ENCODE peak calls at places on chromosomes 2 and 18, in seven cellular contexts. Q is PC-3, H is K562, O is GM23338, Y is HCT116, N is hepatocyte, P is fibroblast of lung. E is an unnamed sample.

GRCh38 chr2:212939777-212940531 is 211.5 kb downstream of the IKZF2 start:
- DNase-seq in Q (peak; percentile 95), H (no peak), O (peak; percentile 46), Y (no peak), N (peak; percentile 78), P (no peak), E (no peak)

GRCh38 chr2:72572501-72572900 is 253.3 kb downstream of the EXOC6B start:
- DNase-seq in Q (no peak), H (no peak), O (no peak), Y (no peak), N (no peak), P (no peak), E (no peak)

GRCh38 chr2:590214-591175 is 86.7 kb downstream of the TMEM18 start:
- DNase-seq in Q (no peak), H (no peak), O (no peak), Y (no peak), N (no peak), P (no peak), E (no peak)

GRCh38 chr2:191013876-191014652 is at the start of gene STAT1:
- DNase-seq in Q (peak; percentile 94), H (peak; percentile 92), O (peak; percentile 94), Y (peak; percentile 65), N (peak; percentile 98), P (peak; percentile 90), E (peak; percentile 95)

GRCh38 chr2:216775043-216775453 is 79.7 kb upstream of the IGFBP5 start:
- DNase-seq in Q (peak; percentile 87), H (peak; percentile 68), O (no peak), Y (peak; percentile 4), N (peak; percentile 77), P (peak; percentile 96), E (no peak)

GRCh38 chr18:8801263-8801901 is 96.0 kb downstream of the MTCL1 start:
- DNase-seq in Q (peak; percentile 89), H (no peak), O (no peak), Y (no peak), N (peak; percentile 56), P (peak; percentile 94), E (no peak)

GRCh38 chr2:20184067-20184938 is 40.6 kb downstream of the SDC1 start:
- DNase-seq in Q (peak; percentile 93), H (no peak), O (no peak), Y (no peak), N (peak; percentile 73), P (peak; percentile 49), E (no peak)

GRCh38 chr2:197198890-197199289 is 111.7 kb downstream of the ANKRD44 start:
- DNase-seq in Q (no peak), H (no peak), O (no peak), Y (no peak), N (no peak), P (no peak), E (no peak)

GRCh38 chr18:25734336-25734735 is 356.1 kb downstream of the SS18 start:
- DNase-seq in Q (no peak), H (no peak), O (peak; percentile 67), Y (no peak), N (no peak), P (no peak), E (no peak)

GRCh38 chr2:168401048-168401556 is 55.0 kb upstream of the CERS6 start:
- DNase-seq in Q (no peak), H (no peak), O (no peak), Y (no peak), N (no peak), P (no peak), E (no peak)

GRCh38 chr18:49500136-49500921 is 13.3 kb upstream of the C18orf32 start:
- DNase-seq in Q (no peak), H (no peak), O (peak; percentile 42), Y (no peak), N (no peak), P (no peak), E (peak; percentile 60)

GRCh38 chr2:177816740-177817139 is 255.8 kb downstream of the PDE11A start:
- DNase-seq in Q (no peak), H (no peak), O (no peak), Y (no peak), N (no peak), P (no peak), E (no peak)

GRCh38 chr2:32425719-32426141 is 68.9 kb downstream of the BIRC6 start:
- DNase-seq in Q (no peak), H (no peak), O (peak; percentile 10), Y (no peak), N (no peak), P (peak; percentile 52), E (no peak)

GRCh38 chr2:226835420-226835795 is 446 bp upstream of the RHBDD1 start:
- DNase-seq in Q (peak; percentile 34), H (peak; percentile 76), O (peak; percentile 67), Y (no peak), N (peak; percentile 48), P (no peak), E (no peak)

GRCh38 chr2:195572894-195573293 is 84.1 kb upstream of the SLC39A10 start:
- DNase-seq in Q (no peak), H (no peak), O (no peak), Y (no peak), N (no peak), P (no peak), E (no peak)

GRCh38 chr2:46171441-46171953 is 125.7 kb upstream of the EPAS1 start:
- DNase-seq in Q (peak; percentile 83), H (no peak), O (no peak), Y (peak; percentile 24), N (peak; percentile 53), P (peak; percentile 92), E (no peak)

GRCh38 chr2:109497911-109498870 is 115.6 kb downstream of the SEPTIN10 start:
- DNase-seq in Q (no peak), H (no peak), O (no peak), Y (no peak), N (no peak), P (peak; percentile 12), E (no peak)

GRCh38 chr18:9688036-9688741 is 19.9 kb upstream of the RAB31 start:
- DNase-seq in Q (peak; percentile 23), H (peak; percentile 69), O (peak; percentile 32), Y (no peak), N (no peak), P (peak; percentile 60), E (no peak)

DNA sequence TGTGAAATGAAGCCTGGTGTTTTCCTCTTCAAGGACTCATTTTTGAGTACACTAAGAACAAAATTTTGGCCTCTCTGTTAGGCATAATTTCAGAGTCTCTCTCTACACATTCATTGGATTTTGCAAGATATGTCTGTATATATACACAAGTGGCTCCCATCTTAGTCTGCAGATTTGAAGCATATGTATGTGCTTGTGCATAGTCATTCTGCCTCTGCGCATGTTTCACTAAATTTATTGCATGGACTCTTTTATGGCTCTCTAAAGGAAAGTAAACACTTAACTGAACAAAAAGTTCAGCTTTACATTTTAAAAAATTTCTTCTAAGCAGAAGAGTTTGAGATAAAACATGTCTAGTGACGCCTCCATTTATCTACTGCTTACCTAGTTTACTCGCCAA is 145.9 kb downstream of the FMNL2 start:
- DNase-seq in Q (no peak), H (no peak), O (no peak), Y (no peak), N (peak; percentile 59), P (no peak), E (no peak)
- H3K4me1 ChIP-seq in Q (peaks cover 20% of the 10 kb centered on the region), H (no peaks in the 10 kb centered on the region), O (peaks cover 8% of the 10 kb centered on the region), Y (no peaks in the 10 kb centered on the region), N (peaks cover 36% of the 10 kb centered on the region), P (no peaks in the 10 kb centered on the region), E (peaks cover 15% of the 10 kb centered on the region)

GRCh38 chr2:159168707-159169106 is 117.8 kb downstream of the WDSUB1 start:
- DNase-seq in Q (peak; percentile 15), H (no peak), O (peak; percentile 21), Y (no peak), N (no peak), P (peak; percentile 16), E (peak; percentile 16)

GRCh38 chr2:159164457-159164894 is 122.0 kb downstream of the WDSUB1 start:
- DNase-seq in Q (no peak), H (no peak), O (no peak), Y (no peak), N (no peak), P (peak; percentile 13), E (peak; percentile 39)

GRCh38 chr2:159163935-159164334 is 122.6 kb downstream of the WDSUB1 start:
- DNase-seq in Q (no peak), H (no peak), O (no peak), Y (no peak), N (no peak), P (no peak), E (no peak)

GRCh38 chr2:159169187-159169586 is 117.3 kb downstream of the WDSUB1 start:
- DNase-seq in Q (no peak), H (no peak), O (no peak), Y (no peak), N (no peak), P (no peak), E (no peak)

GRCh38 chr2:159165065-159165464 is 121.4 kb downstream of the WDSUB1 start:
- DNase-seq in Q (no peak), H (no peak), O (no peak), Y (no peak), N (no peak), P (no peak), E (no peak)
- H3K27ac ChIP-seq in Q (no peak overlapping the region), H (no peak overlapping the region), O (no peak overlapping the region), Y (no peak overlapping the region), N (peak overlapping the region; percentile 34), P (no peak overlapping the region), E (no peak overlapping the region)

DNA sequence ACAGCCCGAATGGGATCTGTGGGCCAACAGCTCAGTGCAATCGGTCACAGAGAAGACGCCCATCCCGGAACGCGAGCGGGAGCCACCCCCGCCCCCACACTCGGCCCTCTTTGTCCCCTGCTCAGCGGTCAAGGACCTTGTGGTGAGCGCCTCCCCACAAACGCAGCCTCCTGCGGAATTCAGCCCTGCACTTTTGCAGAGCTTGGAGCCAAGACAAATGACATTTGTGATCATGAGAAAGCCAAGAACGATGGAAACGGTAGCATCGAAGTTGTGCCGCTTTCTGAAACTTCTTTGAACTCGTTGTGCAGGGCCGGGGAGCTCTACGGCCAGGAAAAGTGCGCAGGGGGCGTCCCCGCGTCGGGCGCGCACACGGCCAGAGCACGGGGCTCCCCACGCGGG is 6.7 kb upstream of the SALL3 start:
- DNase-seq in Q (no peak), H (no peak), O (peak; percentile 40), Y (no peak), N (no peak), P (no peak), E (no peak)
- TF ChIP-seq EZH2 in Q (no peak), H (no peak), O (peak; percentile 81), Y (no peak), N (no peak), P (no peak), E (no peak)

GRCh38 chr2:29010946-29011649 is 30.0 kb downstream of the TOGARAM2 start:
- DNase-seq in Q (no peak), H (no peak), O (peak; percentile 29), Y (no peak), N (peak; percentile 65), P (peak; percentile 53), E (peak; percentile 60)
- H3K4me1 ChIP-seq in Q (peaks cover 15% of the 10 kb centered on the region), H (peaks cover 14% of the 10 kb centered on the region), O (peaks cover 4% of the 10 kb centered on the region), Y (no peaks in the 10 kb centered on the region), N (peaks cover 17% of the 10 kb centered on the region), P (no peaks in the 10 kb centered on the region), E (peaks cover 9% of the 10 kb centered on the region)

GRCh38 chr2:219286436-219287115 is 7.4 kb downstream of the DNAJB2 start:
- DNase-seq in Q (no peak), H (no peak), O (peak; percentile 37), Y (no peak), N (no peak), P (peak; percentile 65), E (no peak)
- H3K27ac ChIP-seq in Q (no peak overlapping the region), H (peak overlapping the region; percentile 19), O (no peak overlapping the region), Y (peak overlapping the region; percentile 22), N (no peak overlapping the region), P (peak overlapping the region; percentile 26), E (no peak overlapping the region)

E was measured in A673.